ENCODE peak calls at places on chromosomes 5 and 9, in four cellular contexts. E is A549, X is neural crest cell, V is RPMI8226. A is an unnamed sample.

GRCh38 chr5:133485468-133485867 is 126.9 kb downstream of the FSTL4 start:
- DNase-seq in E (no peak), X (no peak), V (no peak), A (no peak)

GRCh38 chr5:10649518-10650410 is 85.9 kb downstream of the ANKRD33B start:
- DNase-seq in E (no peak), X (no peak), V (no peak), A (no peak)

GRCh38 chr9:136143215-136144001 is 24.7 kb upstream of the TMEM250 start:
- DNase-seq in E (peak; percentile 60), X (no peak), V (peak; percentile 58), A (peak; percentile 45)

GRCh38 chr9:123453904-123454321 is 97.9 kb downstream of the CRB2 start:
- DNase-seq in E (no peak), X (peak; percentile 26), V (no peak), A (no peak)

GRCh38 chr9:113612828-113613227 is 149.3 kb downstream of the RGS3 start:
- DNase-seq in E (no peak), X (no peak), V (no peak), A (no peak)

GRCh38 chr5:139914218-139914807 is 118.7 kb downstream of the PSD2 start:
- DNase-seq in E (no peak), X (no peak), V (no peak), A (no peak)

GRCh38 chr5:92374859-92375258 is 991.7 kb upstream of the ARRDC3 start:
- DNase-seq in E (no peak), X (no peak), V (no peak), A (no peak)

GRCh38 chr9:138069731-138070456 is 192.3 kb downstream of the CACNA1B start:
- DNase-seq in E (no peak), X (no peak), V (no peak), A (no peak)

GRCh38 chr9:79988126-79988525 is 416.4 kb downstream of the TLE4 start:
- DNase-seq in E (no peak), X (no peak), V (no peak), A (no peak)

GRCh38 chr5:112743631-112744030 is 5.9 kb downstream of the APC start:
- DNase-seq in E (no peak), X (no peak), V (no peak), A (no peak)

GRCh38 chr9:120689860-120690259 is 24.4 kb downstream of the MEGF9 start:
- DNase-seq in E (no peak), X (no peak), V (no peak), A (no peak)

GRCh38 chr5:115116001-115116400 is 53.7 kb downstream of the TRIM36 start:
- DNase-seq in E (no peak), X (no peak), V (no peak), A (no peak)

GRCh38 chr5:90871356-90871755 is 312.8 kb downstream of the ADGRV1 start:
- DNase-seq in E (no peak), X (no peak), V (no peak), A (no peak)

GRCh38 chr5:128349044-128349629 is 188.9 kb downstream of the FBN2 start:
- DNase-seq in E (peak; percentile 51), X (no peak), V (peak; percentile 71), A (peak; percentile 64)

GRCh38 chr5:17070646-17071045 is 134.6 kb upstream of the MYO10 start:
- DNase-seq in E (no peak), X (no peak), V (no peak), A (no peak)

GRCh38 chr9:123138156-123138555 is 104.7 kb downstream of the GPR21 start:
- DNase-seq in E (no peak), X (no peak), V (peak; percentile 90), A (no peak)

GRCh38 chr5:177511181-177511580 is 1.6 kb upstream of the DOK3 start:
- DNase-seq in E (no peak), X (no peak), V (no peak), A (no peak)

GRCh38 chr5:135497971-135498661 is 37.6 kb downstream of the NEUROG1 start:
- DNase-seq in E (no peak), X (no peak), V (no peak), A (no peak)

A was measured in Calu3.